ENCODE peak calls at places on chromosome 15, in ten cellular contexts. K is MM.1S, L is endothelial cell of umbilical vein, O is psoas muscle, E is tibial artery, N is OCI-LY7, A is neural progenitor cell, H is hepatocyte, Y is upper lobe of right lung, W is uterus. U is an unnamed sample.

GRCh38 chr15:65208656-65209055 is 2.6 kb downstream of the CILP start:
- DNase-seq in L (no peak), K (no peak), A (peak), O (no peak), Y (no peak), E (no peak), N (no peak), W (no peak), H (no peak), U (no peak)

GRCh38 chr15:100202309-100202943 is 139.3 kb downstream of the ADAMTS17 start:
- DNase-seq in O (no peak), A (no peak), H (peak), E (no peak), K (no peak), W (no peak), N (no peak), L (no peak), Y (no peak), U (no peak)

GRCh38 chr15:54560417-54560816 is 582.2 kb downstream of the UNC13C start:
- DNase-seq in A (no peak), Y (no peak), W (no peak), L (no peak), O (no peak), E (no peak), N (no peak), H (no peak), K (no peak), U (no peak)

GRCh38 chr15:48978638-48979037 is 14.9 kb upstream of the SHC4 start:
- DNase-seq in H (no peak), L (no peak), K (no peak), E (no peak), W (no peak), A (no peak), Y (no peak), O (no peak), N (no peak), U (no peak)

GRCh38 chr15:90718232-90718631 is 1.1 kb downstream of the BLM start:
- DNase-seq in W (no peak), E (no peak), K (no peak), N (peak), A (no peak), Y (no peak), O (no peak), L (no peak), H (no peak), U (no peak)

GRCh38 chr15:58770519-58770856 is 614 bp upstream of the MINDY2 start:
- DNase-seq in E (no peak), H (peak), K (peak), O (no peak), Y (no peak), N (peak), A (no peak), W (no peak), L (no peak), U (peak)

GRCh38 chr15:41502787-41503668 is 9.4 kb downstream of the ITPKA start:
- DNase-seq in Y (no peak), K (no peak), A (peak), E (no peak), H (no peak), O (no peak), N (no peak), W (no peak), L (no peak), U (no peak)

GRCh38 chr15:47431501-47431900 is 285.8 kb upstream of the SEMA6D start:
- DNase-seq in A (no peak), Y (no peak), H (no peak), W (no peak), K (no peak), O (no peak), L (no peak), N (no peak), E (no peak), U (peak)

GRCh38 chr15:56074866-56075265 is 81.5 kb upstream of the NEDD4 start:
- DNase-seq in L (no peak), A (peak), O (no peak), E (no peak), Y (no peak), N (no peak), H (no peak), W (no peak), K (no peak), U (no peak)

GRCh38 chr15:98881526-98882517 is 125.8 kb downstream of the PGPEP1L start:
- DNase-seq in N (peak), E (no peak), H (peak), W (peak), L (peak), A (peak), Y (no peak), O (no peak), K (peak), U (no peak)

GRCh38 chr15:45180201-45180600 is 7.6 kb downstream of the SHF start:
- DNase-seq in A (no peak), O (no peak), K (no peak), Y (no peak), N (no peak), E (no peak), W (no peak), L (no peak), H (no peak), U (no peak)

GRCh38 chr15:80736571-80736970 is 41.5 kb downstream of the ABHD17C start:
- DNase-seq in H (no peak), Y (no peak), A (no peak), L (peak), E (no peak), W (no peak), K (no peak), N (no peak), O (no peak), U (no peak)

GRCh38 chr15:60362318-60363023 is 35.3 kb downstream of the ANXA2 start:
- DNase-seq in K (no peak), N (no peak), H (no peak), E (no peak), Y (no peak), L (no peak), W (no peak), A (no peak), O (no peak), U (peak)

GRCh38 chr15:95902606-95903005 is 427.9 kb upstream of the NR2F2 start:
- DNase-seq in E (no peak), Y (no peak), A (no peak), H (no peak), L (no peak), K (no peak), O (no peak), N (no peak), W (no peak), U (no peak)

GRCh38 chr15:70757627-70758026 is 5.7 kb downstream of the UACA start:
- DNase-seq in K (no peak), W (no peak), Y (no peak), A (no peak), H (no peak), N (no peak), L (no peak), E (no peak), O (no peak), U (no peak)

GRCh38 chr15:58053236-58054153 is 12.0 kb downstream of the ALDH1A2 start:
- DNase-seq in H (no peak), O (no peak), N (no peak), K (no peak), W (no peak), E (no peak), Y (no peak), L (no peak), A (peak), U (no peak)

GRCh38 chr15:72489943-72490554 is 15.9 kb downstream of the ARIH1 start:
- DNase-seq in W (no peak), H (no peak), O (no peak), K (no peak), E (no peak), Y (no peak), L (no peak), A (no peak), N (no peak), U (no peak)

GRCh38 chr15:66749841-66750575 is 48.0 kb downstream of the SMAD6 start:
- DNase-seq in N (no peak), E (no peak), W (no peak), K (no peak), L (no peak), A (no peak), O (no peak), H (no peak), Y (peak), U (no peak)

GRCh38 chr15:60093273-60094067 is 89.4 kb downstream of the FOXB1 start:
- DNase-seq in H (peak), L (no peak), A (no peak), E (no peak), Y (no peak), O (no peak), N (no peak), W (no peak), K (no peak), U (no peak)

GRCh38 chr15:81813215-81813614 is 232.6 kb downstream of the MEX3B start:
- DNase-seq in L (no peak), K (peak), N (no peak), E (no peak), Y (no peak), H (peak), W (no peak), O (no peak), A (peak), U (no peak)
- TF ChIP-seq CTCF in L (no peak), K (peak), N (peak), E (no peak), Y (no peak), H (peak), W (no peak), O (no peak), A (peak), U (peak)

GRCh38 chr15:101723874-101724674 is at the start of gene TARS3:
- DNase-seq in A (peak), H (peak), N (peak), O (peak), E (peak), Y (peak), L (peak), K (peak), W (peak), U (peak)

GRCh38 chr15:101727186-101727585 is 2.9 kb upstream of the TARS3 start:
- DNase-seq in Y (no peak), K (no peak), E (no peak), N (no peak), O (no peak), A (no peak), W (no peak), L (no peak), H (no peak), U (no peak)

GRCh38 chr15:101725073-101725472 is 800 bp upstream of the TARS3 start:
- DNase-seq in L (peak), N (no peak), E (no peak), H (no peak), A (no peak), O (no peak), W (no peak), K (no peak), Y (no peak), U (no peak)

GRCh38 chr15:101724675-101725005 is 367 bp upstream of the TARS3 start:
- DNase-seq in W (no peak), O (no peak), H (no peak), N (no peak), A (no peak), L (no peak), K (no peak), Y (no peak), E (no peak), U (no peak)

DNA sequence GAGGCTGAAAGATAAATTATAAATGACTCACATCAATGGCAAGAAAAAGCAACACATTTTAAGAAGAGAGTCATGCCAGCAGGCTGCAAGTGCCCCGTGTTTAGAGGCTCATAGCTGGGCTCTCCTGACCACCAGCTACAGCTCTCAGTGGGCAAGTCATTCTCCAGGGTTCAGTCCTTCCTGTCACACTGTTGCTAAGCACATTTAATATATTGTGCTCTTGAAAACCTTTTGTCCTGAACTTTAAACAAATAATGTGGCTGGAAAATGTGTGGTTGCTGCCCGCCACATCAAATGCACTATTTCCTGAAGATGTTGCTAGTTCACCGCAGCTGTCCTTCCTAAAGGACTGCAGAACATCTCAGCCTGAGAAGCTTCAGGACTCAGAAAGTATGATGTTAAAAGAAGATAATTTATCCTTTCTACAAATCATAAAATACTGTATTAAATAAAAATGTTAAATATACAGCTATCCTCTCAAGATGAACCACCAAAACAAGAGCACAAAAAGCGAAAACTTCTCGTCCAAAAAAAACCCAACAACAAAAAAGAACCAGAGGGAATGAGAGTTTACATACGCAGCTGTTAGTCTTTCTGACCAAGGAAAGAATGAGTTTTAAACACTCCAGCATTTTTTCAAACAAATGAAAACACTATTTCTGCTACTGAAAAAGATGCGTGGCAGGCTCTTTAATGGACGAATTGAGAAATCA is 956 bp downstream of the TARS3 start:
- DNase-seq in K (peak), Y (no peak), L (peak), A (no peak), H (peak), N (peak), E (no peak), O (no peak), W (no peak), U (peak)
- H3K4me3 ChIP-seq in K (peak), Y (peak), L (peak), A (peak), H (peak), N (peak), E (peak), O (peak), W (peak), U (peak)

DNA sequence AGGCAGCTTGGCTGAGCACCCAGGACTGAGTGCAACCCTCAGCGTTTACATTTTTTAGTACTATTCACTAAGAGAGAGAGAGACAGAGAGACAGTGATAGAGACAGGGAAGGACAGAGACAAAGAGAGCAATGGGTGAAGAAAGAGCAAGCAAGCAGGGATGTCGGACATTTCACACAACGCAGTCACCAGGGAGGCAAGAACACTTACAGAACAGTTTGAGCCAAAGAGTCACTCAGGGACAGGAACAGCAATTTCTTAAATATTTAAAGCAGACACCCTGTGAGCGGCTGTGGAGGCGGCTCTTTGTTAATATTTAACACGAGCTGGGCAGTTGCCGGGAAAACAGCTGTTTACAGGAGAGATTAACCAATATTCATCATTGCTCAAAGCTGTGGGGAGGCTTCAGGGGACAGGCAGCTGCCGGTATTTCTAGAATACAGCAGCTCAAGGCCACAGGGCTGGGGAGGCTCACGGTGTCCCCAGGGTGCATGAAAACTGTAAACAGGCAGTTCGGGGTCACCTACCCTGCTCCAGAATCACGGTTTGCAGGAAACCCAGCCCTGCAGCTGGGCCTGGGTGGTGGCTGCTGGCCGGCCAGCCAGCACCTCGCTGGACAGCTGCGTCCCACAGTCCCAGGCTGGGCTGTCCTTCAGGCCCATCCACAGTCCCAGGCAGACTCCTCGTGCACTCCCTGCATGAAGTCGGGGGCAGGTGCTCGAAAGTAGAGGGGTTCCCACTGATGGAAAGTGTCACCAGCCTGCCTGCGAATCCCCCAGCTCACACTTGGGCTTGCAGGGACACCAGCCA is 38.8 kb upstream of the PCSK6 start:
- DNase-seq in E (peak), A (no peak), K (no peak), W (peak), L (no peak), Y (no peak), N (no peak), H (peak), O (peak), U (no peak)
- H3K27ac ChIP-seq in E (no peak), A (no peak), K (no peak), W (peak), L (no peak), Y (peak), N (no peak), H (peak), O (no peak), U (no peak)

DNA sequence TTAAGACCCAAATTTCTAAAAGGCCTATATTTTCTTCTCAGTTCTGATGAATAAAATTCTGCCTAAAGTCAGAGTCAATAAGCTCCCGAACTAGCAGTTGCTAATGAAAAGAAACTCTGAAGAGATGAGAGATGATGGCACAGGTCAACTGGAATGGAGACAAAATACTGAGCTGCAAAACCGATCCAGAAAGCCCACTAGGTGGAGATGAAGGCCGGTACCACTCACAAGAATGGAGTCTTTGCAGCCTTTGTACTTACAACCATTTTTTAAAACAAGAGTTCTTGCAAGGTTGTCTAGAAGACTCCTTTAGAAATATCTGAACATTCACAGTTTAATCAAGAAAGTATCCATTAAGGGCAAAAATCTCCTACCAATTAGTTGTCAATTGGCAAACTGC is 119.9 kb upstream of the TJP1 start:
- DNase-seq in N (no peak), Y (no peak), A (peak), O (no peak), H (no peak), E (no peak), L (no peak), K (no peak), W (no peak), U (peak)
- TF ChIP-seq CTCF in N (peak), Y (peak), A (peak), O (no peak), H (peak), E (peak), L (peak), K (no peak), W (peak), U (peak)

GRCh38 chr15:30671309-30671708 is 45.4 kb downstream of the ARHGAP11B start:
- DNase-seq in N (no peak), W (no peak), E (no peak), A (no peak), K (no peak), O (no peak), L (no peak), Y (no peak), H (no peak), U (no peak)
- H3K4me3 ChIP-seq in N (no peak), W (no peak), E (no peak), A (no peak), K (no peak), O (no peak), L (no peak), Y (no peak), H (no peak), U (no peak)

GRCh38 chr15:68184616-68185470 is 20.3 kb downstream of the CALML4 start:
- DNase-seq in E (no peak), H (no peak), L (no peak), O (no peak), Y (no peak), K (no peak), W (no peak), A (no peak), N (no peak), U (no peak)

GRCh38 chr15:68190048-68190447 is 15.1 kb downstream of the CALML4 start:
- DNase-seq in H (no peak), W (no peak), L (no peak), N (no peak), E (no peak), A (no peak), K (peak), O (no peak), Y (no peak), U (no peak)

GRCh38 chr15:68186671-68187397 is 18.3 kb downstream of the CALML4 start:
- DNase-seq in K (no peak), H (no peak), L (no peak), O (no peak), Y (no peak), A (no peak), E (no peak), N (no peak), W (no peak), U (peak)

GRCh38 chr15:68188647-68189046 is 16.5 kb downstream of the CALML4 start:
- DNase-seq in W (no peak), E (no peak), O (no peak), A (no peak), H (no peak), L (no peak), Y (no peak), N (peak), K (peak), U (no peak)

GRCh38 chr15:68187559-68187958 is 17.6 kb downstream of the CALML4 start:
- DNase-seq in K (peak), W (peak), E (no peak), Y (no peak), O (no peak), H (peak), L (peak), A (no peak), N (peak), U (peak)
- H3K27ac ChIP-seq in K (peak), W (peak), E (peak), Y (no peak), O (peak), H (peak), L (no peak), A (no peak), N (peak), U (peak)

DNA sequence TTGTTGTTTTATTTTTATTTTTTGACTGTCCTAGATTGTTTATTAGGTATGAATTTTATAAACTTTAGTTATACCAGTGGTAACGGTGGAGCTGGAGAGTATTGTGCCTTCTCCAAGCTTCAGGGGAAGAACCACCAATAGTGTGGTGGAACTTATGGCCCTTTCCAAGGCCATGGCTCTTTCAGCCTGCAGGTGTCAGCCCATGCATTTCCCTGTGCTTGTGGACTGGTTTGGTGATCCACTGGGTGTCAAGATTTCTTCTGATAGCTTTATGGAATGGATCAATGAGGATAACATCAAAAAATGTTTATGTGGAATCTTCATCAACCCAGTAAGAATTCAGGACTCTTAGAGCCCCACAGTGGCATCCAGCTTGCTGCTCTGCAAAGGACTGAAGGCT is 19.2 kb upstream of the SCAMP5 start:
- DNase-seq in L (no peak), Y (no peak), N (no peak), O (no peak), K (no peak), H (no peak), W (no peak), E (no peak), A (no peak), U (no peak)
- TF ChIP-seq CTCF in L (no peak), Y (no peak), N (peak), O (no peak), K (peak), H (no peak), W (no peak), E (no peak), A (no peak), U (peak)

U was measured in brain microvascular endothelial cell.